ENCODE peak calls at places on chromosomes 6 and 20, in ten cellular contexts. V is upper lobe of right lung, I is retinal pigment epithelial cell, L is lung, K is body of pancreas, G is left ventricle myocardium inferior, Q is lower leg skin, H is prostate gland, Y is fibroblast of lung, A is astrocyte of the spinal cord. U is an unnamed sample.

GRCh38 chr6:117677553-117678131 is 2.4 kb downstream of the NUS1 start:
- DNase-seq in V (no peak), I (no peak), L (no peak), K (no peak), G (no peak), Q (no peak), H (no peak), Y (peak; percentile 58), A (no peak), U (no peak)

GRCh38 chr20:44398303-44398702 is 42.8 kb downstream of the HNF4A start:
- DNase-seq in V (no peak), I (no peak), L (no peak), K (no peak), G (no peak), Q (no peak), H (no peak), Y (peak; percentile 31), A (peak; percentile 21), U (no peak)

GRCh38 chr6:26306248-26306647 is 58.8 kb upstream of the BTN3A2 start:
- DNase-seq in V (no peak), I (no peak), L (no peak), K (no peak), G (no peak), Q (no peak), H (no peak), Y (no peak), A (no peak), U (no peak)

GRCh38 chr20:49765846-49766541 is 46.6 kb upstream of the SLC9A8 start:
- DNase-seq in V (no peak), I (no peak), L (no peak), K (no peak), G (no peak), Q (no peak), H (no peak), Y (no peak), A (no peak), U (no peak)

GRCh38 chr6:128370072-128370471 is 150.3 kb downstream of the PTPRK start:
- DNase-seq in V (no peak), I (no peak), L (no peak), K (no peak), G (no peak), Q (no peak), H (no peak), Y (peak; percentile 59), A (peak; percentile 74), U (no peak)

GRCh38 chr20:16407251-16408067 is 165.8 kb downstream of the KIF16B start:
- DNase-seq in V (no peak), I (peak; percentile 38), L (no peak), K (no peak), G (no peak), Q (no peak), H (no peak), Y (no peak), A (peak; percentile 8), U (no peak)

GRCh38 chr6:91029211-91029610 is 442.3 kb upstream of the MAP3K7 start:
- DNase-seq in V (no peak), I (no peak), L (no peak), K (peak; percentile 4), G (no peak), Q (no peak), H (no peak), Y (peak; percentile 1), A (no peak), U (no peak)

GRCh38 chr20:50695144-50695872 is 4.0 kb upstream of the RIPOR3 start:
- DNase-seq in V (no peak), I (no peak), L (no peak), K (no peak), G (no peak), Q (peak; percentile 33), H (no peak), Y (peak; percentile 72), A (no peak), U (no peak)

GRCh38 chr6:21587182-21587924 is 6.2 kb upstream of the SOX4 start:
- DNase-seq in V (peak; percentile 84), I (peak; percentile 43), L (peak; percentile 67), K (peak; percentile 77), G (peak; percentile 61), Q (peak; percentile 56), H (peak; percentile 56), Y (peak; percentile 76), A (peak; percentile 65), U (no peak)

GRCh38 chr6:38078671-38079070 is 259.1 kb downstream of the ZFAND3 start:
- DNase-seq in V (no peak), I (no peak), L (no peak), K (peak; percentile 16), G (no peak), Q (no peak), H (no peak), Y (peak; percentile 63), A (no peak), U (no peak)

GRCh38 chr20:52965819-52966218 is 6.3 kb upstream of the TSHZ2 start:
- DNase-seq in V (no peak), I (no peak), L (no peak), K (no peak), G (no peak), Q (no peak), H (no peak), Y (no peak), A (no peak), U (no peak)

GRCh38 chr6:43146709-43147108 is 24.4 kb upstream of the SRF start:
- DNase-seq in V (no peak), I (no peak), L (no peak), K (no peak), G (no peak), Q (no peak), H (no peak), Y (no peak), A (no peak), U (no peak)

GRCh38 chr6:142746524-142746923 is 198.5 kb downstream of the HIVEP2 start:
- DNase-seq in V (no peak), I (no peak), L (no peak), K (peak; percentile 41), G (no peak), Q (no peak), H (no peak), Y (peak; percentile 42), A (peak; percentile 41), U (no peak)

GRCh38 chr6:16108996-16109658 is 19.8 kb upstream of the MYLIP start:
- DNase-seq in V (no peak), I (peak; percentile 84), L (peak; percentile 34), K (peak; percentile 44), G (no peak), Q (no peak), H (no peak), Y (peak; percentile 5), A (no peak), U (no peak)

GRCh38 chr6:25993038-25993684 is 30.6 kb downstream of the TRIM38 start:
- DNase-seq in V (no peak), I (no peak), L (no peak), K (peak; percentile 27), G (no peak), Q (no peak), H (no peak), Y (no peak), A (no peak), U (no peak)

GRCh38 chr20:13220194-13220856 is 749 bp upstream of the ISM1 start:
- DNase-seq in V (peak; percentile 75), I (no peak), L (peak; percentile 43), K (peak; percentile 77), G (peak; percentile 45), Q (no peak), H (peak; percentile 20), Y (peak; percentile 34), A (peak; percentile 23), U (no peak)

GRCh38 chr6:106973018-106973840 is 1.3 kb downstream of the CD24 start:
- DNase-seq in V (peak; percentile 65), I (no peak), L (no peak), K (peak; percentile 61), G (no peak), Q (no peak), H (peak; percentile 5), Y (peak; percentile 2), A (peak; percentile 2), U (no peak)

GRCh38 chr6:16146028-16146427 is 17.1 kb downstream of the MYLIP start:
- DNase-seq in V (no peak), I (no peak), L (no peak), K (no peak), G (no peak), Q (no peak), H (no peak), Y (no peak), A (no peak), U (no peak)

GRCh38 chr6:31838968-31839367 is 11.4 kb downstream of the HSPA1B start:
- DNase-seq in V (no peak), I (no peak), L (no peak), K (no peak), G (no peak), Q (no peak), H (no peak), Y (no peak), A (no peak), U (no peak)
- H3K4me3 ChIP-seq in V (no peak overlapping the region), I (peak overlapping the region; percentile 97), L (no peak overlapping the region), K (no peak overlapping the region), G (no peak overlapping the region), Q (no peak overlapping the region), H (no peak overlapping the region), Y (no peak overlapping the region), A (no peak overlapping the region), U (no peak overlapping the region)

GRCh38 chr20:6185268-6185667 is 62.4 kb upstream of the FERMT1 start:
- DNase-seq in V (no peak), I (no peak), L (no peak), K (no peak), G (no peak), Q (no peak), H (no peak), Y (no peak), A (no peak), U (no peak)

GRCh38 chr20:6180531-6180930 is 57.7 kb upstream of the FERMT1 start:
- DNase-seq in V (no peak), I (no peak), L (no peak), K (no peak), G (no peak), Q (no peak), H (no peak), Y (no peak), A (no peak), U (no peak)

GRCh38 chr20:6178537-6178936 is 55.7 kb upstream of the FERMT1 start:
- DNase-seq in V (no peak), I (peak; percentile 13), L (no peak), K (no peak), G (no peak), Q (no peak), H (no peak), Y (peak; percentile 66), A (peak; percentile 62), U (peak; percentile 8)

GRCh38 chr20:6184086-6184485 is 61.3 kb upstream of the FERMT1 start:
- DNase-seq in V (no peak), I (no peak), L (no peak), K (no peak), G (no peak), Q (no peak), H (no peak), Y (no peak), A (no peak), U (no peak)
- TF ChIP-seq CTCF in V (no peak), I (peak; percentile 25), L (no peak), K (no peak), G (no peak), Q (no peak), H (no peak), Y (no peak), A (no peak), U (no peak)

GRCh38 chr6:140077712-140078551 is 703.5 kb upstream of the CITED2 start:
- DNase-seq in V (no peak), I (no peak), L (no peak), K (no peak), G (no peak), Q (no peak), H (no peak), Y (peak; percentile 46), A (no peak), U (no peak)
- H3K4me3 ChIP-seq in V (no peak overlapping the region), I (no peak overlapping the region), L (no peak overlapping the region), K (no peak overlapping the region), G (no peak overlapping the region), Q (no peak overlapping the region), H (no peak overlapping the region), Y (no peak overlapping the region), A (no peak overlapping the region), U (no peak overlapping the region)

GRCh38 chr20:33211817-33212424 is 5.2 kb upstream of the BPIFA3 start:
- DNase-seq in V (no peak), I (peak; percentile 31), L (peak; percentile 71), K (peak; percentile 84), G (no peak), Q (no peak), H (peak; percentile 55), Y (peak; percentile 25), A (peak; percentile 26), U (peak; percentile 81)
- TF ChIP-seq CTCF in V (peak; percentile 44), I (peak; percentile 81), L (peak; percentile 24), K (peak; percentile 69), G (peak; percentile 38), Q (no peak), H (peak; percentile 34), Y (peak; percentile 44), A (peak; percentile 48), U (peak; percentile 95)